ENCODE peak calls at places on chromosomes 6 and 20, in eight cellular contexts. H, S, T, K, G, P, X and J are unnamed samples.

GRCh38 chr20:1941226-1941625 is 46.0 kb downstream of the SIRPA start:
- DNase-seq in H (peak), S (no peak), T (no peak), K (peak), G (no peak), P (peak), X (no peak), J (no peak)

GRCh38 chr6:110270166-110270565 is 88.0 kb downstream of the METTL24 start:
- DNase-seq in H (peak), S (no peak), T (peak), K (peak), G (no peak), P (peak), X (no peak), J (no peak)

GRCh38 chr6:45009547-45009946 is 318.6 kb upstream of the RUNX2 start:
- DNase-seq in H (no peak), S (no peak), T (no peak), K (no peak), G (no peak), P (no peak), X (no peak), J (no peak)

GRCh38 chr6:56370591-56371198 is 123.3 kb upstream of the COL21A1 start:
- DNase-seq in H (peak), S (no peak), T (no peak), K (peak), G (no peak), P (peak), X (peak), J (no peak)

GRCh38 chr20:44762466-44763140 is 16.9 kb downstream of the KCNK15 start:
- DNase-seq in H (no peak), S (no peak), T (no peak), K (no peak), G (no peak), P (no peak), X (no peak), J (no peak)

GRCh38 chr6:144153971-144154370 is 3.7 kb downstream of the STX11 start:
- DNase-seq in H (no peak), S (no peak), T (no peak), K (no peak), G (no peak), P (no peak), X (no peak), J (no peak)

GRCh38 chr6:54003316-54003715 is 107.9 kb upstream of the MLIP start:
- DNase-seq in H (no peak), S (no peak), T (no peak), K (no peak), G (no peak), P (no peak), X (no peak), J (no peak)

GRCh38 chr6:122789862-122790739 is 1.0 kb downstream of the SMPDL3A start:
- DNase-seq in H (peak), S (no peak), T (peak), K (peak), G (peak), P (peak), X (peak), J (no peak)

GRCh38 chr6:145960918-145961604 is 3.1 kb downstream of the SHPRH start:
- DNase-seq in H (peak), S (no peak), T (no peak), K (peak), G (no peak), P (peak), X (no peak), J (no peak)

GRCh38 chr6:124997196-124997875 is 35.1 kb downstream of the RNF217 start:
- DNase-seq in H (no peak), S (no peak), T (no peak), K (no peak), G (no peak), P (no peak), X (no peak), J (no peak)

GRCh38 chr6:130587778-130588520 is 222.1 kb downstream of the TMEM200A start:
- DNase-seq in H (peak), S (no peak), T (no peak), K (peak), G (no peak), P (peak), X (no peak), J (no peak)

GRCh38 chr6:121533321-121533841 is 97.9 kb downstream of the GJA1 start:
- DNase-seq in H (no peak), S (no peak), T (no peak), K (no peak), G (no peak), P (no peak), X (no peak), J (no peak)